ENCODE peak calls at places on chromosomes 16 and 17, in ten cellular contexts. One of them, this sample, is unnamed.
A peak's percentile ranks its signal among the peaks of the same experiment; 100 is the strongest.

GRCh38 chr17:73719588-73720071 is 75.4 kb upstream of the SDK2 start:
- DNase-seq in IMR-90: no peak
- DNase-seq in fibroblast of villous mesenchyme: peak; percentile 3
- DNase-seq in dorsolateral prefrontal cortex: peak; percentile 81
- DNase-seq in NB4: peak; percentile 34
- DNase-seq in cardiac muscle cell: peak; percentile 79
- DNase-seq in fibroblast of mammary gland: no peak
- DNase-seq in astrocyte of the cerebellum: no peak
- DNase-seq in CD8-positive, alpha-beta T cell: no peak
- DNase-seq in left ventricle myocardium inferior: peak; percentile 43
- DNase-seq in this sample: no peak

GRCh38 chr16:19113577-19114358 is at the start of gene ITPRIPL2:
- DNase-seq in cardiac muscle cell: peak; percentile 71
- DNase-seq in fibroblast of villous mesenchyme: peak; percentile 96
- DNase-seq in dorsolateral prefrontal cortex: no peak
- DNase-seq in CD8-positive, alpha-beta T cell: no peak
- DNase-seq in left ventricle myocardium inferior: peak; percentile 93
- DNase-seq in fibroblast of mammary gland: peak; percentile 91
- DNase-seq in NB4: peak; percentile 61
- DNase-seq in IMR-90: peak; percentile 85
- DNase-seq in astrocyte of the cerebellum: peak; percentile 28
- DNase-seq in this sample: no peak

GRCh38 chr17:73138541-73139138 is 26.2 kb upstream of the SSTR2 start:
- DNase-seq in IMR-90: no peak
- DNase-seq in fibroblast of villous mesenchyme: no peak
- DNase-seq in fibroblast of mammary gland: no peak
- DNase-seq in NB4: no peak
- DNase-seq in left ventricle myocardium inferior: no peak
- DNase-seq in astrocyte of the cerebellum: no peak
- DNase-seq in dorsolateral prefrontal cortex: no peak
- DNase-seq in CD8-positive, alpha-beta T cell: no peak
- DNase-seq in cardiac muscle cell: peak; percentile 20
- DNase-seq in this sample: no peak

GRCh38 chr16:8668138-8668537 is 6.3 kb upstream of the ABAT start:
- DNase-seq in dorsolateral prefrontal cortex: no peak
- DNase-seq in fibroblast of villous mesenchyme: no peak
- DNase-seq in fibroblast of mammary gland: no peak
- DNase-seq in CD8-positive, alpha-beta T cell: no peak
- DNase-seq in NB4: no peak
- DNase-seq in astrocyte of the cerebellum: no peak
- DNase-seq in cardiac muscle cell: no peak
- DNase-seq in IMR-90: no peak
- DNase-seq in left ventricle myocardium inferior: no peak
- DNase-seq in this sample: no peak

GRCh38 chr17:72255481-72255880 is 134.7 kb downstream of the SOX9 start:
- DNase-seq in astrocyte of the cerebellum: no peak
- DNase-seq in fibroblast of villous mesenchyme: no peak
- DNase-seq in NB4: no peak
- DNase-seq in fibroblast of mammary gland: no peak
- DNase-seq in cardiac muscle cell: no peak
- DNase-seq in left ventricle myocardium inferior: no peak
- DNase-seq in IMR-90: no peak
- DNase-seq in dorsolateral prefrontal cortex: no peak
- DNase-seq in CD8-positive, alpha-beta T cell: no peak
- DNase-seq in this sample: no peak

GRCh38 chr17:74565116-74565515 is 2.2 kb downstream of the CD300H start:
- DNase-seq in left ventricle myocardium inferior: no peak
- DNase-seq in NB4: no peak
- DNase-seq in fibroblast of mammary gland: peak; percentile 23
- DNase-seq in fibroblast of villous mesenchyme: no peak
- DNase-seq in dorsolateral prefrontal cortex: no peak
- DNase-seq in astrocyte of the cerebellum: no peak
- DNase-seq in cardiac muscle cell: no peak
- DNase-seq in IMR-90: no peak
- DNase-seq in CD8-positive, alpha-beta T cell: no peak
- DNase-seq in this sample: no peak

GRCh38 chr17:28940675-28941074 is 10.6 kb downstream of the PHF12 start:
- DNase-seq in fibroblast of mammary gland: no peak
- DNase-seq in CD8-positive, alpha-beta T cell: no peak
- DNase-seq in astrocyte of the cerebellum: no peak
- DNase-seq in left ventricle myocardium inferior: peak; percentile 42
- DNase-seq in fibroblast of villous mesenchyme: no peak
- DNase-seq in dorsolateral prefrontal cortex: no peak
- DNase-seq in IMR-90: no peak
- DNase-seq in cardiac muscle cell: no peak
- DNase-seq in NB4: peak; percentile 46
- DNase-seq in this sample: no peak

GRCh38 chr16:75320435-75320834 is 69.0 kb upstream of the BCAR1 start:
- DNase-seq in astrocyte of the cerebellum: no peak
- DNase-seq in NB4: peak; percentile 21
- DNase-seq in left ventricle myocardium inferior: no peak
- DNase-seq in fibroblast of mammary gland: no peak
- DNase-seq in cardiac muscle cell: peak; percentile 71
- DNase-seq in dorsolateral prefrontal cortex: peak; percentile 53
- DNase-seq in fibroblast of villous mesenchyme: no peak
- DNase-seq in CD8-positive, alpha-beta T cell: no peak
- DNase-seq in IMR-90: no peak
- DNase-seq in this sample: no peak

GRCh38 chr16:27762441-27762840 is 212.5 kb downstream of the KATNIP start:
- DNase-seq in CD8-positive, alpha-beta T cell: no peak
- DNase-seq in fibroblast of mammary gland: no peak
- DNase-seq in NB4: no peak
- DNase-seq in dorsolateral prefrontal cortex: no peak
- DNase-seq in cardiac muscle cell: no peak
- DNase-seq in left ventricle myocardium inferior: no peak
- DNase-seq in astrocyte of the cerebellum: peak; percentile 63
- DNase-seq in IMR-90: peak; percentile 58
- DNase-seq in fibroblast of villous mesenchyme: peak; percentile 30
- DNase-seq in this sample: no peak

GRCh38 chr17:80145076-80146075 is 1.6 kb downstream of the EIF4A3 start:
- DNase-seq in fibroblast of mammary gland: no peak
- DNase-seq in dorsolateral prefrontal cortex: no peak
- DNase-seq in IMR-90: peak; percentile 5
- DNase-seq in cardiac muscle cell: no peak
- DNase-seq in fibroblast of villous mesenchyme: no peak
- DNase-seq in CD8-positive, alpha-beta T cell: no peak
- DNase-seq in NB4: no peak
- DNase-seq in astrocyte of the cerebellum: no peak
- DNase-seq in left ventricle myocardium inferior: no peak
- DNase-seq in this sample: no peak

GRCh38 chr16:85394511-85395206 is 218.5 kb upstream of the GSE1 start:
- DNase-seq in fibroblast of mammary gland: no peak
- DNase-seq in dorsolateral prefrontal cortex: peak; percentile 15
- DNase-seq in IMR-90: no peak
- DNase-seq in left ventricle myocardium inferior: peak; percentile 10
- DNase-seq in cardiac muscle cell: no peak
- DNase-seq in NB4: no peak
- DNase-seq in CD8-positive, alpha-beta T cell: no peak
- DNase-seq in fibroblast of villous mesenchyme: no peak
- DNase-seq in astrocyte of the cerebellum: no peak
- DNase-seq in this sample: no peak

GRCh38 chr16:49200223-49200820 is 81.3 kb downstream of the CBLN1 start:
- DNase-seq in fibroblast of villous mesenchyme: no peak
- DNase-seq in dorsolateral prefrontal cortex: no peak
- DNase-seq in NB4: no peak
- DNase-seq in IMR-90: no peak
- DNase-seq in cardiac muscle cell: no peak
- DNase-seq in CD8-positive, alpha-beta T cell: no peak
- DNase-seq in astrocyte of the cerebellum: no peak
- DNase-seq in left ventricle myocardium inferior: peak; percentile 39
- DNase-seq in fibroblast of mammary gland: no peak
- DNase-seq in this sample: no peak
- H3K4me3 ChIP-seq in fibroblast of villous mesenchyme: no peak overlapping the region
- H3K4me3 ChIP-seq in dorsolateral prefrontal cortex: no peak overlapping the region
- H3K4me3 ChIP-seq in NB4: no peak overlapping the region
- H3K4me3 ChIP-seq in IMR-90: no peak overlapping the region
- H3K4me3 ChIP-seq in cardiac muscle cell: no peak overlapping the region
- H3K4me3 ChIP-seq in CD8-positive, alpha-beta T cell: no peak overlapping the region
- H3K4me3 ChIP-seq in astrocyte of the cerebellum: no peak overlapping the region
- H3K4me3 ChIP-seq in left ventricle myocardium inferior: no peak overlapping the region
- H3K4me3 ChIP-seq in fibroblast of mammary gland: no peak overlapping the region
- H3K4me3 ChIP-seq in this sample: no peak overlapping the region

GRCh38 chr16:89293276-89294143 is 76.0 kb downstream of the ZNF778 start:
- DNase-seq in fibroblast of mammary gland: no peak
- DNase-seq in astrocyte of the cerebellum: no peak
- DNase-seq in IMR-90: peak; percentile 12
- DNase-seq in CD8-positive, alpha-beta T cell: no peak
- DNase-seq in dorsolateral prefrontal cortex: no peak
- DNase-seq in NB4: no peak
- DNase-seq in left ventricle myocardium inferior: no peak
- DNase-seq in cardiac muscle cell: peak; percentile 48
- DNase-seq in fibroblast of villous mesenchyme: no peak
- DNase-seq in this sample: no peak
- TF ChIP-seq CTCF in fibroblast of mammary gland: peak; percentile 4
- TF ChIP-seq CTCF in astrocyte of the cerebellum: peak; percentile 43
- TF ChIP-seq CTCF in IMR-90: peak; percentile 6
- TF ChIP-seq CTCF in CD8-positive, alpha-beta T cell: no peak
- TF ChIP-seq CTCF in dorsolateral prefrontal cortex: peak; percentile 15
- TF ChIP-seq CTCF in NB4: no peak
- TF ChIP-seq CTCF in left ventricle myocardium inferior: peak; percentile 7
- TF ChIP-seq CTCF in cardiac muscle cell: no peak
- TF ChIP-seq CTCF in fibroblast of villous mesenchyme: peak; percentile 12
- TF ChIP-seq CTCF in this sample: no peak

GRCh38 chr17:39225308-39225973 is at the start of gene STAC2:
- DNase-seq in astrocyte of the cerebellum: no peak
- DNase-seq in dorsolateral prefrontal cortex: no peak
- DNase-seq in fibroblast of villous mesenchyme: no peak
- DNase-seq in left ventricle myocardium inferior: no peak
- DNase-seq in NB4: no peak
- DNase-seq in CD8-positive, alpha-beta T cell: no peak
- DNase-seq in IMR-90: no peak
- DNase-seq in fibroblast of mammary gland: no peak
- DNase-seq in cardiac muscle cell: no peak
- DNase-seq in this sample: no peak

GRCh38 chr17:39224778-39225307 is 902 bp downstream of the STAC2 start:
- DNase-seq in left ventricle myocardium inferior: no peak
- DNase-seq in NB4: no peak
- DNase-seq in fibroblast of mammary gland: no peak
- DNase-seq in astrocyte of the cerebellum: no peak
- DNase-seq in cardiac muscle cell: no peak
- DNase-seq in fibroblast of villous mesenchyme: no peak
- DNase-seq in IMR-90: no peak
- DNase-seq in CD8-positive, alpha-beta T cell: no peak
- DNase-seq in dorsolateral prefrontal cortex: no peak
- DNase-seq in this sample: no peak

GRCh38 chr17:39222866-39223834 is 2.6 kb downstream of the STAC2 start:
- DNase-seq in dorsolateral prefrontal cortex: no peak
- DNase-seq in IMR-90: no peak
- DNase-seq in fibroblast of mammary gland: no peak
- DNase-seq in astrocyte of the cerebellum: no peak
- DNase-seq in CD8-positive, alpha-beta T cell: no peak
- DNase-seq in cardiac muscle cell: no peak
- DNase-seq in fibroblast of villous mesenchyme: no peak
- DNase-seq in left ventricle myocardium inferior: no peak
- DNase-seq in NB4: no peak
- DNase-seq in this sample: no peak

GRCh38 chr17:39225974-39226683 is 384 bp upstream of the STAC2 start:
- DNase-seq in NB4: no peak
- DNase-seq in fibroblast of villous mesenchyme: peak; percentile 57
- DNase-seq in IMR-90: peak; percentile 20
- DNase-seq in cardiac muscle cell: peak; percentile 89
- DNase-seq in left ventricle myocardium inferior: peak; percentile 74
- DNase-seq in fibroblast of mammary gland: peak; percentile 51
- DNase-seq in dorsolateral prefrontal cortex: no peak
- DNase-seq in CD8-positive, alpha-beta T cell: peak; percentile 66
- DNase-seq in astrocyte of the cerebellum: no peak
- DNase-seq in this sample: no peak

GRCh38 chr17:39223907-39224777 is 1.6 kb downstream of the STAC2 start:
- DNase-seq in IMR-90: no peak
- DNase-seq in dorsolateral prefrontal cortex: no peak
- DNase-seq in cardiac muscle cell: no peak
- DNase-seq in fibroblast of villous mesenchyme: no peak
- DNase-seq in NB4: no peak
- DNase-seq in left ventricle myocardium inferior: no peak
- DNase-seq in astrocyte of the cerebellum: no peak
- DNase-seq in CD8-positive, alpha-beta T cell: no peak
- DNase-seq in fibroblast of mammary gland: no peak
- DNase-seq in this sample: no peak
- H3K4me3 ChIP-seq in IMR-90: no peak overlapping the region
- H3K4me3 ChIP-seq in dorsolateral prefrontal cortex: peak overlapping the region; percentile 53
- H3K4me3 ChIP-seq in cardiac muscle cell: no peak overlapping the region
- H3K4me3 ChIP-seq in fibroblast of villous mesenchyme: no peak overlapping the region
- H3K4me3 ChIP-seq in NB4: no peak overlapping the region
- H3K4me3 ChIP-seq in left ventricle myocardium inferior: peak overlapping the region; percentile 66
- H3K4me3 ChIP-seq in astrocyte of the cerebellum: no peak overlapping the region
- H3K4me3 ChIP-seq in CD8-positive, alpha-beta T cell: peak overlapping the region; percentile 43
- H3K4me3 ChIP-seq in fibroblast of mammary gland: no peak overlapping the region
- H3K4me3 ChIP-seq in this sample: no peak overlapping the region

GRCh38 chr16:72937916-72938315 is 110.0 kb downstream of the ZFHX3 start:
- DNase-seq in astrocyte of the cerebellum: no peak
- DNase-seq in NB4: no peak
- DNase-seq in dorsolateral prefrontal cortex: no peak
- DNase-seq in cardiac muscle cell: no peak
- DNase-seq in fibroblast of mammary gland: no peak
- DNase-seq in left ventricle myocardium inferior: no peak
- DNase-seq in IMR-90: no peak
- DNase-seq in CD8-positive, alpha-beta T cell: no peak
- DNase-seq in fibroblast of villous mesenchyme: no peak
- DNase-seq in this sample: no peak

GRCh38 chr16:72938426-72939164 is 109.3 kb downstream of the ZFHX3 start:
- DNase-seq in fibroblast of mammary gland: peak; percentile 91
- DNase-seq in NB4: no peak
- DNase-seq in dorsolateral prefrontal cortex: no peak
- DNase-seq in fibroblast of villous mesenchyme: peak; percentile 80
- DNase-seq in left ventricle myocardium inferior: peak; percentile 92
- DNase-seq in CD8-positive, alpha-beta T cell: no peak
- DNase-seq in cardiac muscle cell: no peak
- DNase-seq in IMR-90: peak; percentile 93
- DNase-seq in astrocyte of the cerebellum: peak; percentile 60
- DNase-seq in this sample: no peak

GRCh38 chr16:72940886-72941285 is 107.0 kb downstream of the ZFHX3 start:
- DNase-seq in NB4: no peak
- DNase-seq in dorsolateral prefrontal cortex: no peak
- DNase-seq in IMR-90: no peak
- DNase-seq in left ventricle myocardium inferior: no peak
- DNase-seq in cardiac muscle cell: no peak
- DNase-seq in astrocyte of the cerebellum: no peak
- DNase-seq in CD8-positive, alpha-beta T cell: no peak
- DNase-seq in fibroblast of mammary gland: no peak
- DNase-seq in fibroblast of villous mesenchyme: no peak
- DNase-seq in this sample: no peak

GRCh38 chr16:72937360-72937759 is 110.6 kb downstream of the ZFHX3 start:
- DNase-seq in left ventricle myocardium inferior: no peak
- DNase-seq in fibroblast of mammary gland: no peak
- DNase-seq in IMR-90: no peak
- DNase-seq in fibroblast of villous mesenchyme: no peak
- DNase-seq in dorsolateral prefrontal cortex: no peak
- DNase-seq in cardiac muscle cell: no peak
- DNase-seq in CD8-positive, alpha-beta T cell: no peak
- DNase-seq in NB4: no peak
- DNase-seq in astrocyte of the cerebellum: no peak
- DNase-seq in this sample: no peak

DNA sequence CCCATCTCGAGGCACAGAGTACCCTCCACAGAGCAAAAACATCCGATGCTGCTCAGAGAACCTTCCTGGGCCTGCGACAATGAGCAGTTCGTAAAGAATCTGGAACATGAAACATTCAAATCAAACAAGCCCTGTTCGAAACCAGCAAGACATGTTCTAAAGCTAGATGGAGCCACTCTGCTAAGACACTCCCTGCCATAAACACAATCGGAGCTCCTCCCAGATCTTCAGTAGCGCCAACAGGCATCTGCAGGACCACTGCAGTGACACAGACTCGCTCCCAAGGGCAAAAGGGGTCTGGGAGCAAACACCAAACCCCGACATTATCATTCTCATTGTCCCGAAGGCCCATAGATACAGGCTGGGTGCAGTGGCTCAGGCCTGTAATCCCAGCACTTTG is 108.7 kb downstream of the ZFHX3 start:
- DNase-seq in IMR-90: peak; percentile 79
- DNase-seq in fibroblast of villous mesenchyme: peak; percentile 61
- DNase-seq in left ventricle myocardium inferior: peak; percentile 41
- DNase-seq in fibroblast of mammary gland: peak; percentile 72
- DNase-seq in cardiac muscle cell: no peak
- DNase-seq in NB4: no peak
- DNase-seq in CD8-positive, alpha-beta T cell: no peak
- DNase-seq in astrocyte of the cerebellum: no peak
- DNase-seq in dorsolateral prefrontal cortex: no peak
- DNase-seq in this sample: no peak
- TF ChIP-seq CTCF in IMR-90: peak; percentile 41
- TF ChIP-seq CTCF in fibroblast of villous mesenchyme: peak; percentile 30
- TF ChIP-seq CTCF in left ventricle myocardium inferior: peak; percentile 52
- TF ChIP-seq CTCF in fibroblast of mammary gland: peak; percentile 27
- TF ChIP-seq CTCF in cardiac muscle cell: peak; percentile 34
- TF ChIP-seq CTCF in NB4: no peak
- TF ChIP-seq CTCF in CD8-positive, alpha-beta T cell: no peak
- TF ChIP-seq CTCF in astrocyte of the cerebellum: peak; percentile 17
- TF ChIP-seq CTCF in dorsolateral prefrontal cortex: peak; percentile 33
- TF ChIP-seq CTCF in this sample: no peak

This sample was measured in GM12864.